ENCODE peak calls at places on chromosomes 11 and 22, in five cellular contexts. One of them, this sample, is unnamed.

GRCh38 chr22:50186181-50186731 is 543 bp downstream of the TRABD start:
- DNase-seq in fibroblast of lung: no peak
- DNase-seq in K562: peak; percentile 56
- DNase-seq in CD4-positive, alpha-beta T cell: no peak
- DNase-seq in coronary artery: no peak
- DNase-seq in this sample: no peak

GRCh38 chr22:41417622-41418390 is 28.8 kb downstream of the TOB2 start:
- DNase-seq in fibroblast of lung: peak; percentile 39
- DNase-seq in K562: no peak
- DNase-seq in CD4-positive, alpha-beta T cell: no peak
- DNase-seq in coronary artery: peak; percentile 98
- DNase-seq in this sample: no peak

GRCh38 chr11:35126000-35126878 is 12.7 kb upstream of the CD44 start:
- DNase-seq in fibroblast of lung: no peak
- DNase-seq in K562: no peak
- DNase-seq in CD4-positive, alpha-beta T cell: no peak
- DNase-seq in coronary artery: no peak
- DNase-seq in this sample: no peak

GRCh38 chr11:130718118-130718517 is 198.2 kb downstream of the SNX19 start:
- DNase-seq in fibroblast of lung: no peak
- DNase-seq in K562: no peak
- DNase-seq in CD4-positive, alpha-beta T cell: no peak
- DNase-seq in coronary artery: no peak
- DNase-seq in this sample: no peak

GRCh38 chr11:2691355-2691761 is 8.4 kb downstream of the KCNQ1OT1 start:
- DNase-seq in fibroblast of lung: no peak
- DNase-seq in K562: no peak
- DNase-seq in CD4-positive, alpha-beta T cell: no peak
- DNase-seq in coronary artery: no peak
- DNase-seq in this sample: no peak

GRCh38 chr11:84384637-84385227 is 1098.6 kb upstream of the CCDC90B start:
- DNase-seq in fibroblast of lung: peak; percentile 49
- DNase-seq in K562: peak; percentile 27
- DNase-seq in CD4-positive, alpha-beta T cell: no peak
- DNase-seq in coronary artery: no peak
- DNase-seq in this sample: peak; percentile 32

GRCh38 chr11:79255965-79256364 is 184.9 kb downstream of the TENM4 start:
- DNase-seq in fibroblast of lung: no peak
- DNase-seq in K562: no peak
- DNase-seq in CD4-positive, alpha-beta T cell: no peak
- DNase-seq in coronary artery: no peak
- DNase-seq in this sample: no peak

GRCh38 chr11:77212314-77213007 is 84.4 kb downstream of the MYO7A start:
- DNase-seq in fibroblast of lung: no peak
- DNase-seq in K562: no peak
- DNase-seq in CD4-positive, alpha-beta T cell: no peak
- DNase-seq in coronary artery: peak; percentile 64
- DNase-seq in this sample: no peak

GRCh38 chr22:38826801-38827200 is 17.0 kb downstream of the NPTXR start:
- DNase-seq in fibroblast of lung: no peak
- DNase-seq in K562: no peak
- DNase-seq in CD4-positive, alpha-beta T cell: no peak
- DNase-seq in coronary artery: no peak
- DNase-seq in this sample: no peak

GRCh38 chr22:21068681-21069276 is 23.0 kb downstream of the LRRC74B start:
- DNase-seq in fibroblast of lung: no peak
- DNase-seq in K562: peak; percentile 49
- DNase-seq in CD4-positive, alpha-beta T cell: no peak
- DNase-seq in coronary artery: no peak
- DNase-seq in this sample: no peak

GRCh38 chr22:46377566-46378498 is 42.3 kb downstream of the TRMU start:
- DNase-seq in fibroblast of lung: no peak
- DNase-seq in K562: no peak
- DNase-seq in CD4-positive, alpha-beta T cell: no peak
- DNase-seq in coronary artery: no peak
- DNase-seq in this sample: peak; percentile 74

GRCh38 chr11:2355000-2355644 is 22.0 kb upstream of the CD81 start:
- DNase-seq in fibroblast of lung: peak; percentile 55
- DNase-seq in K562: no peak
- DNase-seq in CD4-positive, alpha-beta T cell: no peak
- DNase-seq in coronary artery: no peak
- DNase-seq in this sample: no peak

GRCh38 chr11:109641549-109641948 is 219.6 kb downstream of the C11orf87 start:
- DNase-seq in fibroblast of lung: peak; percentile 1
- DNase-seq in K562: no peak
- DNase-seq in CD4-positive, alpha-beta T cell: no peak
- DNase-seq in coronary artery: no peak
- DNase-seq in this sample: peak; percentile 27

GRCh38 chr11:99068832-99069231 is 48.1 kb downstream of the CNTN5 start:
- DNase-seq in fibroblast of lung: no peak
- DNase-seq in K562: no peak
- DNase-seq in CD4-positive, alpha-beta T cell: no peak
- DNase-seq in coronary artery: no peak
- DNase-seq in this sample: no peak

GRCh38 chr11:131897247-131897646 is 526.8 kb downstream of the NTM start:
- DNase-seq in fibroblast of lung: no peak
- DNase-seq in K562: no peak
- DNase-seq in CD4-positive, alpha-beta T cell: no peak
- DNase-seq in coronary artery: no peak
- DNase-seq in this sample: no peak

DNA sequence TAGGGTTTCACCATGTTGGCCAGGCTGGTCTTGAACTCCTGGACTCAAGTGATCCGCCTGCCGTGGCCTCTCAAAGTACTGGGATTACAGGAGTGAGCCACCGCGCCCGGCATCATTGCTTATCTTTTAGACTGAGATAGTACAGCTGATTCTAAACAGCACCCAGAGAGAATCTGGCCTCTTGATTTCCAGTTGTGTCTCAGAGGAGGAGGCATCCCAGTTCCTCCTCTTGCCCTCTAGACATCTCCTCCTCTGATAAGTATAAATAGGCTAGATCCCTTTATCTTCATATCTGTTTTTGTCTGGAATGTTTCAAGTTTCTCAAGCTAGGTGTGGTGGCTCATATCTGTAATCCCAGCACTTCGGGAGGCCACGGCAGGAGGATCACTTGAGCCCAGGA is 7.0 kb downstream of the MARK2 start:
- DNase-seq in fibroblast of lung: no peak
- DNase-seq in K562: no peak
- DNase-seq in CD4-positive, alpha-beta T cell: no peak
- DNase-seq in coronary artery: no peak
- DNase-seq in this sample: no peak
- H3K27ac ChIP-seq in fibroblast of lung: no peak overlapping the region
- H3K27ac ChIP-seq in K562: no peak overlapping the region
- H3K27ac ChIP-seq in CD4-positive, alpha-beta T cell: no peak overlapping the region
- H3K27ac ChIP-seq in coronary artery: peak overlapping the region; percentile 15
- H3K27ac ChIP-seq in this sample: peak overlapping the region; percentile 59

DNA sequence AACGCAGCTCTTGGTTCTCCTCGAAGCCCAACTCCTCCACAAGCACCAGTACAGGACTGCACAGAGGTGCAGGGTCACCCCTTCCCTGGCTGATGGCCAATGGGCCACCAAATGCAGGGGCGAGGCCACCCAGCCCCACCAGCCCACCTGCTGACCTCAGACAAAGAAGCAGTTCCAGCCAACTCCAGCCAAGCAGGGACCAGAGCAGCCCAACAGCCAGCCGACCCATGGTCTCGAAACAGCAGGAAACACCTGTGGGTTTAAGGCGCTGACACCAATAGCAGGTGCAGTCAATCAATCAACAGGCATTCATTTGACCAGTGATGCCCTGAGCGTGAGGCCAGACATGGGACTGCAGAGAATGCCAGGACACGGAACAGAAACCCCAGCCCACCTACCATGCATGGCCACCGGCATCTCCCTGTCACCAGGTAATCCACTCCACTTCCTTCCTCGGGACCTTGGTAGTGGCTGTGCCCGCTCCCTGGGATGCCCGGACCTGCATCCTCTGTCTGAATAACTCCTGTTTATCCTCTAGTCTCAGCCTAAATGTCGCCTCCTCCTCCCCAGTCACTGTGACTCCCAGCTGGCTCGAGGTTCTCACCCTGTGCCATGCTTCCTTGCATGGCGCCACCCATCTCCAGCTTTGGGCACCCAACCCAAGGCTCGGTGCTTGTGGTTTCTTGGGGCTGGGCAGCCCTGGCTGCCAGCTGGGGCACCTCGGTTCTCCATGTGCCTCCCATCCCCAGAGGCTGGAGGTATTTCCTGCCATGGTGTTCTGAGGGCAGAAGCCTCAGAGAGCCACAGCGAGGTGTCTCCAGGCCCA is 1475.4 kb downstream of the BRD1 start:
- DNase-seq in fibroblast of lung: no peak
- DNase-seq in K562: no peak
- DNase-seq in CD4-positive, alpha-beta T cell: no peak
- DNase-seq in coronary artery: no peak
- DNase-seq in this sample: no peak
- TF ChIP-seq CTCF in fibroblast of lung: no peak
- TF ChIP-seq CTCF in K562: no peak
- TF ChIP-seq CTCF in CD4-positive, alpha-beta T cell: no peak
- TF ChIP-seq CTCF in coronary artery: no peak
- TF ChIP-seq CTCF in this sample: no peak

GRCh38 chr11:129637983-129638776 is 177.5 kb upstream of the TMEM45B start:
- DNase-seq in fibroblast of lung: no peak
- DNase-seq in K562: no peak
- DNase-seq in CD4-positive, alpha-beta T cell: no peak
- DNase-seq in coronary artery: no peak
- DNase-seq in this sample: no peak
- H3K27ac ChIP-seq in fibroblast of lung: no peak overlapping the region
- H3K27ac ChIP-seq in K562: no peak overlapping the region
- H3K27ac ChIP-seq in CD4-positive, alpha-beta T cell: no peak overlapping the region
- H3K27ac ChIP-seq in coronary artery: no peak overlapping the region
- H3K27ac ChIP-seq in this sample: peak overlapping the region; percentile 76

GRCh38 chr11:48384670-48385069 is 18.4 kb upstream of the OR4C5 start:
- DNase-seq in fibroblast of lung: no peak
- DNase-seq in K562: peak; percentile 10
- DNase-seq in CD4-positive, alpha-beta T cell: no peak
- DNase-seq in coronary artery: no peak
- DNase-seq in this sample: no peak
- TF ChIP-seq CTCF in fibroblast of lung: no peak
- TF ChIP-seq CTCF in K562: no peak
- TF ChIP-seq CTCF in CD4-positive, alpha-beta T cell: no peak
- TF ChIP-seq CTCF in coronary artery: no peak
- TF ChIP-seq CTCF in this sample: no peak

GRCh38 chr11:111936045-111936400 is 1.1 kb upstream of the DIXDC1 start:
- DNase-seq in fibroblast of lung: no peak
- DNase-seq in K562: no peak
- DNase-seq in CD4-positive, alpha-beta T cell: no peak
- DNase-seq in coronary artery: no peak
- DNase-seq in this sample: no peak
- H3K27ac ChIP-seq in fibroblast of lung: no peak overlapping the region
- H3K27ac ChIP-seq in K562: no peak overlapping the region
- H3K27ac ChIP-seq in CD4-positive, alpha-beta T cell: no peak overlapping the region
- H3K27ac ChIP-seq in coronary artery: peak overlapping the region; percentile 71
- H3K27ac ChIP-seq in this sample: no peak overlapping the region

DNA sequence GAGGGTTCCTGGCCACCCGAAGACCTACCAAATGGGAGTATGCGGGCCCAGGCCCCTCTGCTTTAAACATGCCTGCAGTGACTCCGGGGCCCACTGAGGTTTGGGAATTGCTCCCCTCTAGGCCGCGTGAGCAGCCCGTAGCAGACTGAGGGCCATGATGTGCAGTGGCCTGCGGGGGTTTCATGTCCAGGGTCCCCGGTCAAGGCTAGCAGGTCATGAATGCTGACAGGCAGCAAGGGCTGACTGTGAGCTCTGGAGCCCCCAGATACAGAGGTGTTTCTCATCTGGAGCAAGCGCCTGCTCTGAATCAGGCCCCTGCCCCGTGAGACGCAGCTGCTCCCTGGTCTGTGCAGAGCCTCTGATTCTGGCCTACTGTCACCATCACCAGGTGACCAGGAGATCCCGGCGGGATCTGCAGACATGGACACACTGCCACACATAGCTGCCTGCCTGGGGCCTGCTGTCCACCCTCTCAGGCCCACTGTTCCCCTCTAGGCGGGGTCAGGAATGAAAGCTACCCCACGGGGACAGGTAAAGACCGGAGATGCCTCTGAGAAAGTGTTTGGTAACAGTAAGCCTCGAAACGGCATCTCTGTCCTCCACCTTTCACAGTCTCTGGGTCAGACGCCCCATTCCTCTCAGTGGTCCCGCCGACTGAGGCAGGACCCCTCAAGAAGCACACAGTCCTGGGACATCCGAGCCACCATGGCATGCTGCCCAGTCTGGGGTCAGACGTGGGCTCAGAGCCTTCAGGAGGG is 73.3 kb downstream of the PARVB start:
- DNase-seq in fibroblast of lung: no peak
- DNase-seq in K562: no peak
- DNase-seq in CD4-positive, alpha-beta T cell: no peak
- DNase-seq in coronary artery: no peak
- DNase-seq in this sample: no peak
- TF ChIP-seq CTCF in fibroblast of lung: no peak
- TF ChIP-seq CTCF in K562: no peak
- TF ChIP-seq CTCF in CD4-positive, alpha-beta T cell: no peak
- TF ChIP-seq CTCF in coronary artery: no peak
- TF ChIP-seq CTCF in this sample: no peak